ENCODE peak calls at places on chromosomes 11 and 22, in five cellular contexts. One of them, this sample, is unnamed.
A peak's percentile ranks its signal among the peaks of the same experiment; 100 is the strongest.

GRCh38 chr22:33579448-33580093 is 340.7 kb downstream of the LARGE1 start:
- DNase-seq in spleen: no peak
- DNase-seq in lung: peak; percentile 54
- DNase-seq in psoas muscle: peak; percentile 64
- DNase-seq in GM23248: peak; percentile 58
- DNase-seq in this sample: peak; percentile 69

GRCh38 chr22:29359469-29359868 is 28.9 kb downstream of the AP1B1 start:
- DNase-seq in lung: peak; percentile 37
- DNase-seq in GM23248: peak; percentile 65
- DNase-seq in psoas muscle: peak; percentile 85
- DNase-seq in spleen: peak; percentile 79
- DNase-seq in this sample: peak; percentile 57

GRCh38 chr22:38871360-38872171 is 450 bp downstream of the CBX6 start:
- DNase-seq in lung: no peak
- DNase-seq in psoas muscle: no peak
- DNase-seq in spleen: peak; percentile 85
- DNase-seq in GM23248: peak; percentile 64
- DNase-seq in this sample: no peak

GRCh38 chr11:111310088-111310487 is 11.7 kb downstream of the POU2AF3 start:
- DNase-seq in spleen: no peak
- DNase-seq in lung: no peak
- DNase-seq in GM23248: no peak
- DNase-seq in psoas muscle: no peak
- DNase-seq in this sample: peak; percentile 43

GRCh38 chr22:32951807-32952153 is 106.4 kb downstream of the SYN3 start:
- DNase-seq in psoas muscle: peak; percentile 61
- DNase-seq in spleen: peak; percentile 75
- DNase-seq in lung: no peak
- DNase-seq in GM23248: no peak
- DNase-seq in this sample: no peak

GRCh38 chr11:120719348-120719747 is 207.8 kb downstream of the GRIK4 start:
- DNase-seq in spleen: no peak
- DNase-seq in psoas muscle: no peak
- DNase-seq in GM23248: peak; percentile 40
- DNase-seq in lung: no peak
- DNase-seq in this sample: no peak

GRCh38 chr22:45531441-45531840 is 28.8 kb downstream of the FBLN1 start:
- DNase-seq in psoas muscle: no peak
- DNase-seq in spleen: no peak
- DNase-seq in lung: no peak
- DNase-seq in GM23248: no peak
- DNase-seq in this sample: no peak

GRCh38 chr11:16012125-16012751 is 344.1 kb downstream of the SOX6 start:
- DNase-seq in psoas muscle: no peak
- DNase-seq in GM23248: no peak
- DNase-seq in lung: no peak
- DNase-seq in spleen: no peak
- DNase-seq in this sample: no peak

GRCh38 chr11:133946541-133947297 is 10.0 kb downstream of the IGSF9B start:
- DNase-seq in spleen: peak; percentile 69
- DNase-seq in psoas muscle: no peak
- DNase-seq in GM23248: no peak
- DNase-seq in lung: no peak
- DNase-seq in this sample: no peak

GRCh38 chr11:111443032-111443431 is 64.0 kb upstream of the POU2AF1 start:
- DNase-seq in psoas muscle: no peak
- DNase-seq in GM23248: no peak
- DNase-seq in lung: no peak
- DNase-seq in spleen: no peak
- DNase-seq in this sample: no peak

GRCh38 chr22:39183991-39184585 is 31.6 kb upstream of the CBX7 start:
- DNase-seq in GM23248: peak; percentile 89
- DNase-seq in spleen: peak; percentile 55
- DNase-seq in lung: no peak
- DNase-seq in psoas muscle: peak; percentile 62
- DNase-seq in this sample: no peak

GRCh38 chr11:45777127-45777969 is 27.6 kb upstream of the SLC35C1 start:
- DNase-seq in psoas muscle: no peak
- DNase-seq in spleen: no peak
- DNase-seq in lung: no peak
- DNase-seq in GM23248: peak; percentile 55
- DNase-seq in this sample: no peak

GRCh38 chr22:33539902-33540751 is 380.1 kb downstream of the LARGE1 start:
- DNase-seq in lung: peak; percentile 62
- DNase-seq in spleen: no peak
- DNase-seq in psoas muscle: peak; percentile 70
- DNase-seq in GM23248: peak; percentile 40
- DNase-seq in this sample: peak; percentile 73

GRCh38 chr22:37904572-37905533 is 1.2 kb upstream of the MICALL1 start:
- DNase-seq in psoas muscle: peak; percentile 75
- DNase-seq in GM23248: peak; percentile 99
- DNase-seq in lung: peak; percentile 39
- DNase-seq in spleen: no peak
- DNase-seq in this sample: peak; percentile 33

GRCh38 chr11:74543991-74544390 is 48.4 kb upstream of the POLD3 start:
- DNase-seq in spleen: no peak
- DNase-seq in lung: peak; percentile 34
- DNase-seq in psoas muscle: no peak
- DNase-seq in GM23248: no peak
- DNase-seq in this sample: no peak

GRCh38 chr11:17572359-17572690 is 25.3 kb downstream of the OTOG start:
- DNase-seq in GM23248: no peak
- DNase-seq in spleen: peak; percentile 69
- DNase-seq in psoas muscle: no peak
- DNase-seq in lung: no peak
- DNase-seq in this sample: no peak

GRCh38 chr11:121435796-121436511 is 16.2 kb upstream of the SORL1 start:
- DNase-seq in spleen: no peak
- DNase-seq in lung: no peak
- DNase-seq in psoas muscle: no peak
- DNase-seq in GM23248: no peak
- DNase-seq in this sample: no peak

GRCh38 chr11:131880279-131880678 is 509.9 kb downstream of the NTM start:
- DNase-seq in lung: no peak
- DNase-seq in spleen: no peak
- DNase-seq in GM23248: no peak
- DNase-seq in psoas muscle: no peak
- DNase-seq in this sample: no peak

GRCh38 chr11:71580057-71581003 is 2.3 kb downstream of the KRTAP5-11 start:
- DNase-seq in psoas muscle: no peak
- DNase-seq in lung: peak; percentile 69
- DNase-seq in GM23248: peak; percentile 90
- DNase-seq in spleen: no peak
- DNase-seq in this sample: peak; percentile 58

GRCh38 chr22:46971776-46972150 is 209.3 kb downstream of the TBC1D22A start:
- DNase-seq in spleen: no peak
- DNase-seq in psoas muscle: no peak
- DNase-seq in lung: no peak
- DNase-seq in GM23248: no peak
- DNase-seq in this sample: no peak

GRCh38 chr11:13923716-13924650 is 38.5 kb upstream of the SPON1 start:
- DNase-seq in lung: no peak
- DNase-seq in spleen: no peak
- DNase-seq in psoas muscle: no peak
- DNase-seq in GM23248: no peak
- DNase-seq in this sample: no peak

GRCh38 chr11:47724041-47724729 is 9.0 kb upstream of the AGBL2 start:
- DNase-seq in lung: peak; percentile 31
- DNase-seq in GM23248: peak; percentile 64
- DNase-seq in psoas muscle: no peak
- DNase-seq in spleen: no peak
- DNase-seq in this sample: peak; percentile 66

GRCh38 chr11:129743029-129743846 is 72.4 kb upstream of the TMEM45B start:
- DNase-seq in spleen: peak; percentile 41
- DNase-seq in lung: no peak
- DNase-seq in psoas muscle: no peak
- DNase-seq in GM23248: peak; percentile 10
- DNase-seq in this sample: no peak

GRCh38 chr11:72799441-72799840 is 5.6 kb upstream of the STARD10 start:
- DNase-seq in lung: no peak
- DNase-seq in spleen: no peak
- DNase-seq in psoas muscle: no peak
- DNase-seq in GM23248: peak; percentile 36
- DNase-seq in this sample: no peak

GRCh38 chr11:61923166-61924015 is 6.0 kb upstream of the RAB3IL1 start:
- DNase-seq in psoas muscle: peak; percentile 85
- DNase-seq in lung: no peak
- DNase-seq in GM23248: peak; percentile 72
- DNase-seq in spleen: no peak
- DNase-seq in this sample: peak; percentile 59

GRCh38 chr22:35743466-35743865 is 25.8 kb downstream of the APOL5 start:
- DNase-seq in psoas muscle: no peak
- DNase-seq in spleen: no peak
- DNase-seq in GM23248: peak; percentile 20
- DNase-seq in lung: no peak
- DNase-seq in this sample: no peak

GRCh38 chr22:29308791-29309262 is 2.4 kb downstream of the GAS2L1 start:
- DNase-seq in spleen: no peak
- DNase-seq in lung: no peak
- DNase-seq in psoas muscle: no peak
- DNase-seq in GM23248: peak; percentile 76
- DNase-seq in this sample: peak; percentile 50

GRCh38 chr11:40403321-40403720 is 1056.1 kb downstream of the LRRC4C start:
- DNase-seq in spleen: no peak
- DNase-seq in psoas muscle: no peak
- DNase-seq in GM23248: no peak
- DNase-seq in lung: no peak
- DNase-seq in this sample: no peak

GRCh38 chr11:66626926-66627325 is 10.5 kb downstream of the RBM14 start:
- DNase-seq in GM23248: no peak
- DNase-seq in psoas muscle: no peak
- DNase-seq in lung: no peak
- DNase-seq in spleen: no peak
- DNase-seq in this sample: no peak

GRCh38 chr11:66624450-66624849 is 8.0 kb downstream of the RBM14 start:
- DNase-seq in GM23248: no peak
- DNase-seq in spleen: no peak
- DNase-seq in lung: no peak
- DNase-seq in psoas muscle: peak; percentile 56
- DNase-seq in this sample: no peak

GRCh38 chr11:66626382-66626781 is 10.0 kb downstream of the RBM14 start:
- DNase-seq in GM23248: no peak
- DNase-seq in psoas muscle: no peak
- DNase-seq in spleen: no peak
- DNase-seq in lung: no peak
- DNase-seq in this sample: no peak

GRCh38 chr11:66625752-66626149 is 9.3 kb downstream of the RBM14 start:
- DNase-seq in lung: no peak
- DNase-seq in psoas muscle: no peak
- DNase-seq in spleen: no peak
- DNase-seq in GM23248: no peak
- DNase-seq in this sample: no peak

GRCh38 chr11:66625041-66625751 is 8.8 kb downstream of the RBM14 start:
- DNase-seq in GM23248: no peak
- DNase-seq in psoas muscle: no peak
- DNase-seq in spleen: no peak
- DNase-seq in lung: no peak
- DNase-seq in this sample: no peak
- H3K36me3 ChIP-seq in GM23248: peaks cover 63% of the 10 kb centered on the region
- H3K36me3 ChIP-seq in psoas muscle: peaks cover 8% of the 10 kb centered on the region
- H3K36me3 ChIP-seq in spleen: peaks cover 97% of the 10 kb centered on the region
- H3K36me3 ChIP-seq in lung: peaks cover 64% of the 10 kb centered on the region
- H3K36me3 ChIP-seq in this sample: peaks cover 50% of the 10 kb centered on the region

GRCh38 chr22:20117656-20118571 is 888 bp upstream of the TRMT2A start:
- DNase-seq in spleen: peak; percentile 92
- DNase-seq in GM23248: peak; percentile 80
- DNase-seq in lung: no peak
- DNase-seq in psoas muscle: peak; percentile 63
- DNase-seq in this sample: peak; percentile 30
- H3K36me3 ChIP-seq in spleen: peaks cover 69% of the 10 kb centered on the region
- H3K36me3 ChIP-seq in GM23248: peaks cover 8% of the 10 kb centered on the region
- H3K36me3 ChIP-seq in lung: peaks cover 36% of the 10 kb centered on the region
- H3K36me3 ChIP-seq in psoas muscle: no peaks in the 10 kb centered on the region
- H3K36me3 ChIP-seq in this sample: no peaks in the 10 kb centered on the region

GRCh38 chr11:64632654-64633053 is 41.6 kb downstream of the SLC22A12 start:
- DNase-seq in spleen: no peak
- DNase-seq in lung: no peak
- DNase-seq in GM23248: no peak
- DNase-seq in psoas muscle: no peak
- DNase-seq in this sample: no peak
- H3K36me3 ChIP-seq in spleen: no peaks in the 10 kb centered on the region
- H3K36me3 ChIP-seq in lung: no peaks in the 10 kb centered on the region
- H3K36me3 ChIP-seq in GM23248: no peaks in the 10 kb centered on the region
- H3K36me3 ChIP-seq in psoas muscle: no peaks in the 10 kb centered on the region
- H3K36me3 ChIP-seq in this sample: no peaks in the 10 kb centered on the region

GRCh38 chr11:8709002-8709672 is 26.5 kb downstream of the RPL27A start:
- DNase-seq in psoas muscle: peak; percentile 95
- DNase-seq in GM23248: peak; percentile 58
- DNase-seq in lung: no peak
- DNase-seq in spleen: no peak
- DNase-seq in this sample: peak; percentile 78
- H3K36me3 ChIP-seq in psoas muscle: no peaks in the 10 kb centered on the region
- H3K36me3 ChIP-seq in GM23248: no peaks in the 10 kb centered on the region
- H3K36me3 ChIP-seq in lung: peaks cover 32% of the 10 kb centered on the region
- H3K36me3 ChIP-seq in spleen: peaks cover 89% of the 10 kb centered on the region
- H3K36me3 ChIP-seq in this sample: peaks cover 7% of the 10 kb centered on the region

GRCh38 chr11:69078930-69079607 is 30.3 kb downstream of the TPCN2 start:
- DNase-seq in psoas muscle: no peak
- DNase-seq in GM23248: no peak
- DNase-seq in lung: no peak
- DNase-seq in spleen: no peak
- DNase-seq in this sample: no peak

GRCh38 chr11:69081180-69081579 is 32.4 kb downstream of the TPCN2 start:
- DNase-seq in psoas muscle: no peak
- DNase-seq in GM23248: no peak
- DNase-seq in lung: no peak
- DNase-seq in spleen: no peak
- DNase-seq in this sample: no peak

GRCh38 chr11:69080361-69080973 is 31.7 kb downstream of the TPCN2 start:
- DNase-seq in lung: no peak
- DNase-seq in psoas muscle: no peak
- DNase-seq in spleen: no peak
- DNase-seq in GM23248: peak; percentile 80
- DNase-seq in this sample: no peak

GRCh38 chr11:69078508-69078907 is 29.8 kb downstream of the TPCN2 start:
- DNase-seq in lung: no peak
- DNase-seq in psoas muscle: no peak
- DNase-seq in GM23248: no peak
- DNase-seq in spleen: no peak
- DNase-seq in this sample: no peak

DNA sequence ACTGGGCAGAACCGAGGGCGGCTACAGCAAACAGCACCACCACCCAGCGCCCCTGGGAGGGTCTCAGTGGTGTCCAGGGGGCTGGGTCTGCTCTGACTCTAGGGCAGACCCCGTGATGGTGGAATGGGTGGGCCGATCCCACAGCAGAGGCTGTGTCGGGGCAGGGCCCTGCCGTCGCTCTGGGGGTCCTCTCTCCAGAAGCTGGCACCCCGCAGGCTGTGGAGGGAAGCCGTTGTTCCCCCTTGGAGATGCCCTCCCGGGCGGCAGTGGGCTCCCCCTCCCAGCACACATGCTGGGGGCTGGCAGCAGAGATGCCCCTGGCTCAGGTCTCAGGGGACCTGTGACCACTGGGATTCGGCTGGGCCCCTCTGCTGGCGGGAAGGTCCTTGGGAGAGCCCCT is 31.2 kb downstream of the TPCN2 start:
- DNase-seq in psoas muscle: no peak
- DNase-seq in lung: no peak
- DNase-seq in spleen: no peak
- DNase-seq in GM23248: no peak
- DNase-seq in this sample: no peak
- H3K36me3 ChIP-seq in psoas muscle: no peaks in the 10 kb centered on the region
- H3K36me3 ChIP-seq in lung: peaks cover 49% of the 10 kb centered on the region
- H3K36me3 ChIP-seq in spleen: peaks cover 90% of the 10 kb centered on the region
- H3K36me3 ChIP-seq in GM23248: no peaks in the 10 kb centered on the region
- H3K36me3 ChIP-seq in this sample: no peaks in the 10 kb centered on the region

This sample was measured in transverse colon.